ENCODE peak calls at places on chromosomes 1 and 21, in nine cellular contexts. E, O, P, F, C, S, L, G and I are unnamed samples.

GRCh38 chr1:21297975-21298374 is 7.7 kb upstream of the ECE1 start:
- DNase-seq in E (peak), O (no peak), P (no peak), F (no peak), C (no peak), S (no peak), L (no peak), G (peak), I (no peak)

GRCh38 chr1:201904579-201904978 is 15.9 kb downstream of the SHISA4 start:
- DNase-seq in E (peak), O (no peak), P (no peak), F (no peak), C (peak), S (peak), L (peak), G (no peak), I (no peak)

GRCh38 chr1:174191255-174191906 is 32.1 kb downstream of the RABGAP1L start:
- DNase-seq in E (no peak), O (no peak), P (no peak), F (no peak), C (peak), S (no peak), L (peak), G (peak), I (no peak)

GRCh38 chr1:155127105-155127671 is 488 bp upstream of the EFNA1 start:
- DNase-seq in E (peak), O (peak), P (no peak), F (peak), C (peak), S (peak), L (no peak), G (peak), I (peak)

GRCh38 chr1:50452700-50453099 is 29.5 kb upstream of the DMRTA2 start:
- DNase-seq in E (no peak), O (no peak), P (no peak), F (no peak), C (no peak), S (no peak), L (no peak), G (no peak), I (no peak)

GRCh38 chr1:157766792-157767191 is 10.1 kb downstream of the FCRL2 start:
- DNase-seq in E (no peak), O (no peak), P (no peak), F (no peak), C (no peak), S (no peak), L (no peak), G (no peak), I (no peak)

GRCh38 chr1:44327679-44328491 is 27.2 kb downstream of the ERI3 start:
- DNase-seq in E (peak), O (no peak), P (peak), F (peak), C (peak), S (peak), L (peak), G (peak), I (no peak)

GRCh38 chr1:212667223-212668139 is 32.2 kb downstream of the BATF3 start:
- DNase-seq in E (peak), O (peak), P (peak), F (peak), C (peak), S (peak), L (peak), G (peak), I (no peak)

GRCh38 chr21:16913010-16913409 is 599.8 kb upstream of the CXADR start:
- DNase-seq in E (no peak), O (no peak), P (no peak), F (peak), C (no peak), S (no peak), L (no peak), G (no peak), I (no peak)

GRCh38 chr1:61097326-61097725 is 15.0 kb downstream of the NFIA start:
- DNase-seq in E (peak), O (no peak), P (no peak), F (no peak), C (peak), S (no peak), L (no peak), G (no peak), I (no peak)

GRCh38 chr1:154624756-154625643 is 17.0 kb upstream of the ADAR start:
- DNase-seq in E (peak), O (no peak), P (no peak), F (no peak), C (peak), S (no peak), L (peak), G (no peak), I (no peak)

GRCh38 chr21:45542667-45543370 is 579 bp upstream of the SLC19A1 start:
- DNase-seq in E (no peak), O (peak), P (no peak), F (peak), C (no peak), S (peak), L (no peak), G (no peak), I (no peak)

GRCh38 chr1:190000365-190000872 is 477.2 kb downstream of the BRINP3 start:
- DNase-seq in E (peak), O (no peak), P (peak), F (no peak), C (peak), S (no peak), L (peak), G (no peak), I (no peak)

GRCh38 chr21:45386728-45387371 is 18.1 kb upstream of the COL18A1 start:
- DNase-seq in E (peak), O (peak), P (no peak), F (peak), C (peak), S (peak), L (peak), G (no peak), I (no peak)

GRCh38 chr1:38082678-38083317 is 36.2 kb upstream of the POU3F1 start:
- DNase-seq in E (no peak), O (no peak), P (no peak), F (no peak), C (no peak), S (no peak), L (no peak), G (no peak), I (no peak)

GRCh38 chr1:54225378-54225777 is 25.4 kb downstream of the MRPL37 start:
- DNase-seq in E (no peak), O (no peak), P (no peak), F (no peak), C (no peak), S (no peak), L (no peak), G (no peak), I (no peak)

GRCh38 chr1:230170610-230171009 is 103.6 kb downstream of the GALNT2 start:
- DNase-seq in E (no peak), O (no peak), P (no peak), F (peak), C (peak), S (no peak), L (no peak), G (no peak), I (no peak)

GRCh38 chr1:46484783-46485490 is 4.7 kb upstream of the DMBX1 start:
- DNase-seq in E (no peak), O (no peak), P (no peak), F (peak), C (no peak), S (no peak), L (no peak), G (no peak), I (no peak)
- TF ChIP-seq CTCF in E (no peak), O (no peak), P (no peak), F (no peak), C (no peak), S (no peak), L (no peak), G (no peak), I (no peak)

GRCh38 chr1:161177936-161178244 is 583 bp upstream of the B4GALT3 start:
- DNase-seq in E (no peak), O (no peak), P (no peak), F (no peak), C (no peak), S (no peak), L (no peak), G (no peak), I (no peak)
- TF ChIP-seq CTCF in E (no peak), O (no peak), P (no peak), F (no peak), C (no peak), S (no peak), L (no peak), G (no peak), I (no peak)

GRCh38 chr1:55844322-55844721 is 629.2 kb upstream of the USP24 start:
- DNase-seq in E (no peak), O (no peak), P (no peak), F (no peak), C (no peak), S (no peak), L (no peak), G (no peak), I (no peak)

DNA sequence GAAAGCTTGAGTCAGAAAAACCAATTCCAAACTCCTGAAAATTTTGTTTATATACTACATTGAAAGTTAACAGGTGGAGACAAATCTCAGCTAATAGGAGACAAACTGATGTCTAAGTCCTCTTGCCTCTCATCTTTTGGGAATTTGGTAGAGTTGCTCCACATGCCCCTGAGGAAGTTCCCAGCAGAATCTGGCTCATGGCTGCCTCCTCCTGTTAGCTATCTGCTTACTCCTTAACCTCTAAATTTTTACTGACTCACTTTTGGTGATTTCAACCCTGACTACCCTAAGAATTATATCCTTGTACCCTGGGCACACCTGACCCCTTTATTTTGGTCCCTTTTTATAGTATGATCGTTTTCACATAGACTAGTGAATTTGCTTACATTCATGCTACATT is 633.7 kb upstream of the USP24 start:
- DNase-seq in E (peak), O (peak), P (no peak), F (peak), C (peak), S (no peak), L (no peak), G (no peak), I (no peak)
- TF ChIP-seq CTCF in E (peak), O (peak), P (no peak), F (peak), C (peak), S (no peak), L (peak), G (peak), I (no peak)

DNA sequence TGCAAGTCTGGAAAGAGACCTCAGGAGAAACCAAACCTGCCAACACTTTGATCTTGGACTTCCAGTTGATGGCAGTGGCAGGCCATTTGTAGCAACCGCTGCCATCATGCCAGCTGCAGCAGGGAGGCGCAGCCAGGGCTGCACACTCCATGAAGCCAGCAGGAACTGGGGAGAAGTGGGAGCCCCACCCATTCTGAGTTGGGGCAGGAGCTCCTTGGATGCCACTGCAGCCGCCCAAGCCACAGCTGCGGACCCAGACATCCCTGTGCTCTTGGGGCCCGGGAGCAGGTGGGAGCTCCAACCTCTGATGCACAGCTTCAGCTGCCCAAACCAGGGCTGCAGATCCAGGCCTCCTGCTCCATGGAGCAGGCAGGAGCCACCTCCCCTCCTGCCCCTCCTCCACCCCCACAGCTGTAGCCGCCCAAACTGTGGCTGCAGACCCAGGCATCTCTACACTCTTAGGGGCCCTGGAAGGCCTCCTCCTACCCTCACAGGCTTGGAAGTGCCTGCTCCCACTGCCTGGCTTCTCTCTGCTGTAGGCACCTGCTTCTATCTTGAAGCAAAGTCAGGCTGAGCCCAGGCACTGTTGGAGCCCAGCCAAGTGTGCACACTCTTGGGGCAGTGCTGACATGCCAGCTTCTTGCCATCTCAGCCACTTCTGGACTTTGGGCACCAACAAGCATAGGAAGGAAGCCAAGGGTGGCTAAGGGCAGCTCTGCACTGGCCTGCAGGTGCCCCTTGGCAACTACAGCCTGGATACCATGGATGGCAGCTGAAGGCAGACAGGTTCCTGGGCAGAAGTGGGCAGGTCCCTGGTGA is 20.0 kb upstream of the DISP1 start:
- DNase-seq in E (no peak), O (no peak), P (no peak), F (no peak), C (no peak), S (no peak), L (no peak), G (no peak), I (no peak)
- TF ChIP-seq CTCF in E (no peak), O (no peak), P (peak), F (peak), C (peak), S (no peak), L (no peak), G (peak), I (no peak)

DNA sequence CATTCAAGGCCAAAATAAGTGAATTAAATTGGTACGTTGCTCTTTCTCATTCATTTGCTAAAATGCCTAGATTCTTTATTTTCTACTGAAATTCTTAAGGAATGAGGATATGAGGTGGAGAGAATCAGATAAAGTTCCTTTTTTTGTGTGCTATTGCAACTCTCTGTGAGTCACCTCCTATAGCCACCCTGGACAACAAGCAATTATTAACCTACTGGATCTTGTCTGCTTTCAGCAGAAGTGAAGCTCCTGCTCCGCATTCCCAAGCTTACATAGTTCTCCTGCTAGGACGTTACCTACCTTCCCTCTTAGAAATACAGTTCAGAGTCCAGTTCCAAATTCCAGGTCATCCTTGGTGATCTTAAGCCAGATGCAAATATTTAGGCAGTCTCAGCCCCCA is 4.8 kb upstream of the KCNJ6 start:
- DNase-seq in E (no peak), O (no peak), P (no peak), F (no peak), C (peak), S (no peak), L (no peak), G (peak), I (no peak)
- TF ChIP-seq CTCF in E (no peak), O (no peak), P (no peak), F (no peak), C (no peak), S (no peak), L (no peak), G (no peak), I (no peak)

GRCh38 chr1:8860738-8861516 is 17.6 kb downstream of the ENO1 start:
- DNase-seq in E (no peak), O (no peak), P (no peak), F (peak), C (no peak), S (no peak), L (no peak), G (no peak), I (no peak)

GRCh38 chr1:8858888-8859706 is 19.4 kb downstream of the ENO1 start:
- DNase-seq in E (peak), O (peak), P (no peak), F (peak), C (peak), S (no peak), L (no peak), G (no peak), I (peak)

GRCh38 chr1:8858112-8858668 is 20.3 kb downstream of the ENO1 start:
- DNase-seq in E (peak), O (peak), P (no peak), F (peak), C (peak), S (no peak), L (no peak), G (no peak), I (no peak)

GRCh38 chr1:8854270-8854669 is 24.2 kb downstream of the ENO1 start:
- DNase-seq in E (no peak), O (no peak), P (no peak), F (peak), C (no peak), S (no peak), L (no peak), G (no peak), I (no peak)

GRCh38 chr1:8856689-8857412 is 21.6 kb downstream of the ENO1 start:
- DNase-seq in E (no peak), O (no peak), P (no peak), F (peak), C (no peak), S (no peak), L (no peak), G (no peak), I (no peak)
- TF ChIP-seq CTCF in E (no peak), O (no peak), P (no peak), F (no peak), C (no peak), S (no peak), L (no peak), G (no peak), I (no peak)